ENCODE peak calls at places on chromosomes 12 and 14, in six cellular contexts. One of them, this sample, is unnamed.

GRCh38 chr14:22420598-22421186 is 168.3 kb downstream of the DAD1 start:
- DNase-seq in AG09309: no peak
- DNase-seq in left ventricle myocardium inferior: no peak
- DNase-seq in activated CD8-positive, alpha-beta T cell treated with anti-CD3 and anti-CD28 coated beads for 36 hours: no peak
- DNase-seq in HuH-7: no peak
- DNase-seq in A549: no peak
- DNase-seq in this sample: no peak

GRCh38 chr14:80133457-80133856 is 77.8 kb downstream of the DIO2 start:
- DNase-seq in AG09309: no peak
- DNase-seq in left ventricle myocardium inferior: no peak
- DNase-seq in activated CD8-positive, alpha-beta T cell treated with anti-CD3 and anti-CD28 coated beads for 36 hours: no peak
- DNase-seq in HuH-7: no peak
- DNase-seq in A549: no peak
- DNase-seq in this sample: no peak

GRCh38 chr14:72590577-72590976 is 303.3 kb downstream of the DPF3 start:
- DNase-seq in AG09309: no peak
- DNase-seq in left ventricle myocardium inferior: no peak
- DNase-seq in activated CD8-positive, alpha-beta T cell treated with anti-CD3 and anti-CD28 coated beads for 36 hours: peak
- DNase-seq in HuH-7: no peak
- DNase-seq in A549: no peak
- DNase-seq in this sample: no peak

GRCh38 chr14:54333511-54333910 is 63.3 kb upstream of the CDKN3 start:
- DNase-seq in AG09309: no peak
- DNase-seq in left ventricle myocardium inferior: no peak
- DNase-seq in activated CD8-positive, alpha-beta T cell treated with anti-CD3 and anti-CD28 coated beads for 36 hours: no peak
- DNase-seq in HuH-7: no peak
- DNase-seq in A549: no peak
- DNase-seq in this sample: no peak

GRCh38 chr14:102736956-102737355 is 40.3 kb upstream of the TRAF3 start:
- DNase-seq in AG09309: no peak
- DNase-seq in left ventricle myocardium inferior: no peak
- DNase-seq in activated CD8-positive, alpha-beta T cell treated with anti-CD3 and anti-CD28 coated beads for 36 hours: no peak
- DNase-seq in HuH-7: no peak
- DNase-seq in A549: no peak
- DNase-seq in this sample: no peak

GRCh38 chr12:1583421-1584078 is 10.8 kb downstream of the FBXL14 start:
- DNase-seq in AG09309: no peak
- DNase-seq in left ventricle myocardium inferior: no peak
- DNase-seq in activated CD8-positive, alpha-beta T cell treated with anti-CD3 and anti-CD28 coated beads for 36 hours: peak
- DNase-seq in HuH-7: peak
- DNase-seq in A549: peak
- DNase-seq in this sample: peak

GRCh38 chr12:77893918-77894317 is 63.2 kb downstream of the NAV3 start:
- DNase-seq in AG09309: no peak
- DNase-seq in left ventricle myocardium inferior: no peak
- DNase-seq in activated CD8-positive, alpha-beta T cell treated with anti-CD3 and anti-CD28 coated beads for 36 hours: no peak
- DNase-seq in HuH-7: peak
- DNase-seq in A549: peak
- DNase-seq in this sample: peak

GRCh38 chr14:59314953-59315599 is 126.6 kb downstream of the DAAM1 start:
- DNase-seq in AG09309: no peak
- DNase-seq in left ventricle myocardium inferior: no peak
- DNase-seq in activated CD8-positive, alpha-beta T cell treated with anti-CD3 and anti-CD28 coated beads for 36 hours: no peak
- DNase-seq in HuH-7: peak
- DNase-seq in A549: no peak
- DNase-seq in this sample: no peak

GRCh38 chr12:22882559-22882958 is 257.6 kb downstream of the ETNK1 start:
- DNase-seq in AG09309: no peak
- DNase-seq in left ventricle myocardium inferior: no peak
- DNase-seq in activated CD8-positive, alpha-beta T cell treated with anti-CD3 and anti-CD28 coated beads for 36 hours: no peak
- DNase-seq in HuH-7: no peak
- DNase-seq in A549: no peak
- DNase-seq in this sample: no peak

GRCh38 chr14:99822166-99822527 is 28.9 kb downstream of the EML1 start:
- DNase-seq in AG09309: no peak
- DNase-seq in left ventricle myocardium inferior: no peak
- DNase-seq in activated CD8-positive, alpha-beta T cell treated with anti-CD3 and anti-CD28 coated beads for 36 hours: no peak
- DNase-seq in HuH-7: no peak
- DNase-seq in A549: no peak
- DNase-seq in this sample: no peak

GRCh38 chr12:122861586-122861970 is 26.3 kb downstream of the HIP1R start:
- DNase-seq in AG09309: no peak
- DNase-seq in left ventricle myocardium inferior: no peak
- DNase-seq in activated CD8-positive, alpha-beta T cell treated with anti-CD3 and anti-CD28 coated beads for 36 hours: no peak
- DNase-seq in HuH-7: no peak
- DNase-seq in A549: no peak
- DNase-seq in this sample: no peak

GRCh38 chr12:23349550-23349949 is 599.9 kb downstream of the SOX5 start:
- DNase-seq in AG09309: no peak
- DNase-seq in left ventricle myocardium inferior: no peak
- DNase-seq in activated CD8-positive, alpha-beta T cell treated with anti-CD3 and anti-CD28 coated beads for 36 hours: no peak
- DNase-seq in HuH-7: no peak
- DNase-seq in A549: no peak
- DNase-seq in this sample: no peak

GRCh38 chr14:75259510-75259855 is 19.1 kb upstream of the FOS start:
- DNase-seq in AG09309: no peak
- DNase-seq in left ventricle myocardium inferior: no peak
- DNase-seq in activated CD8-positive, alpha-beta T cell treated with anti-CD3 and anti-CD28 coated beads for 36 hours: no peak
- DNase-seq in HuH-7: no peak
- DNase-seq in A549: no peak
- DNase-seq in this sample: peak

GRCh38 chr12:104340177-104340576 is 36.6 kb downstream of the EID3 start:
- DNase-seq in AG09309: no peak
- DNase-seq in left ventricle myocardium inferior: no peak
- DNase-seq in activated CD8-positive, alpha-beta T cell treated with anti-CD3 and anti-CD28 coated beads for 36 hours: no peak
- DNase-seq in HuH-7: no peak
- DNase-seq in A549: no peak
- DNase-seq in this sample: no peak

GRCh38 chr12:2064078-2064507 is 11.3 kb downstream of the CACNA1C start:
- DNase-seq in AG09309: no peak
- DNase-seq in left ventricle myocardium inferior: no peak
- DNase-seq in activated CD8-positive, alpha-beta T cell treated with anti-CD3 and anti-CD28 coated beads for 36 hours: peak
- DNase-seq in HuH-7: no peak
- DNase-seq in A549: no peak
- DNase-seq in this sample: no peak

GRCh38 chr14:61409782-61410181 is 88.4 kb downstream of the PRKCH start:
- DNase-seq in AG09309: no peak
- DNase-seq in left ventricle myocardium inferior: no peak
- DNase-seq in activated CD8-positive, alpha-beta T cell treated with anti-CD3 and anti-CD28 coated beads for 36 hours: no peak
- DNase-seq in HuH-7: no peak
- DNase-seq in A549: no peak
- DNase-seq in this sample: peak

GRCh38 chr12:117861691-117862090 is 107.1 kb downstream of the KSR2 start:
- DNase-seq in AG09309: no peak
- DNase-seq in left ventricle myocardium inferior: no peak
- DNase-seq in activated CD8-positive, alpha-beta T cell treated with anti-CD3 and anti-CD28 coated beads for 36 hours: no peak
- DNase-seq in HuH-7: no peak
- DNase-seq in A549: no peak
- DNase-seq in this sample: no peak

GRCh38 chr12:101563197-101563596 is 31.6 kb upstream of the MYBPC1 start:
- DNase-seq in AG09309: no peak
- DNase-seq in left ventricle myocardium inferior: no peak
- DNase-seq in activated CD8-positive, alpha-beta T cell treated with anti-CD3 and anti-CD28 coated beads for 36 hours: no peak
- DNase-seq in HuH-7: no peak
- DNase-seq in A549: no peak
- DNase-seq in this sample: no peak